ENCODE peak calls at places on chromosome 12, in six cellular contexts. E is OCI-LY7; L is nephron progenitor cell; N is ovary; C is IMR-90; W is CD8-positive, alpha-beta T cell. G is an unnamed sample.

GRCh38 chr12:11877869-11878780 is 192.6 kb upstream of the BCL2L14 start:
- DNase-seq in N (peak; percentile 24), L (no peak), C (peak; percentile 80), E (no peak), W (no peak), G (peak; percentile 70)

GRCh38 chr12:18677189-18677588 is 60.6 kb downstream of the PLCZ1 start:
- DNase-seq in L (no peak), N (no peak), E (no peak), C (no peak), W (no peak), G (no peak)

GRCh38 chr12:104011265-104011664 is 38.7 kb downstream of the GLT8D2 start:
- DNase-seq in L (no peak), C (peak; percentile 96), E (no peak), W (no peak), N (no peak), G (peak; percentile 85)

GRCh38 chr12:103673891-103674375 is 86.9 kb downstream of the STAB2 start:
- DNase-seq in N (no peak), W (no peak), E (no peak), L (no peak), C (no peak), G (no peak)

GRCh38 chr12:51752490-51752889 is 96.0 kb downstream of the FIGNL2 start:
- DNase-seq in W (no peak), E (no peak), C (peak; percentile 94), N (no peak), L (peak; percentile 44), G (peak; percentile 91)

GRCh38 chr12:54016478-54016964 is 7.7 kb downstream of the HOXC8 start:
- DNase-seq in C (peak; percentile 11), L (peak; percentile 75), W (no peak), N (no peak), E (no peak), G (peak; percentile 68)

GRCh38 chr12:6307521-6307920 is 3.0 kb upstream of the PLEKHG6 start:
- DNase-seq in W (no peak), C (no peak), N (no peak), E (no peak), L (no peak), G (no peak)

GRCh38 chr12:132194556-132194955 is 50.3 kb downstream of the NOC4L start:
- DNase-seq in W (no peak), L (no peak), E (no peak), C (no peak), N (no peak), G (no peak)

GRCh38 chr12:81683881-81684280 is 75.3 kb downstream of the PPFIA2 start:
- DNase-seq in W (no peak), N (no peak), E (no peak), C (no peak), L (no peak), G (no peak)

GRCh38 chr12:53805067-53805466 is 53.3 kb upstream of the CISTR start:
- DNase-seq in N (no peak), W (no peak), E (no peak), C (peak; percentile 64), L (no peak), G (no peak)

GRCh38 chr12:2640281-2640680 is 154.5 kb upstream of the FKBP4 start:
- DNase-seq in C (no peak), N (no peak), E (no peak), L (no peak), W (no peak), G (no peak)
- TF ChIP-seq CTCF in C (peak; percentile 7), N (no peak), E (no peak), L (no peak), W (no peak), G (peak; percentile 53)

GRCh38 chr12:123064885-123065619 is 84.6 kb downstream of the ARL6IP4 start:
- DNase-seq in N (peak; percentile 47), E (no peak), W (no peak), L (no peak), C (no peak), G (no peak)

GRCh38 chr12:123061806-123062205 is 81.3 kb downstream of the ARL6IP4 start:
- DNase-seq in C (no peak), E (peak; percentile 77), W (no peak), L (no peak), N (no peak), G (no peak)

GRCh38 chr12:123064356-123064755 is 83.9 kb downstream of the ARL6IP4 start:
- DNase-seq in N (peak; percentile 84), C (no peak), W (no peak), E (no peak), L (no peak), G (no peak)

GRCh38 chr12:123062682-123063426 is 82.4 kb downstream of the ARL6IP4 start:
- DNase-seq in C (peak; percentile 69), L (no peak), N (peak; percentile 74), W (no peak), E (peak; percentile 37), G (peak; percentile 84)

DNA sequence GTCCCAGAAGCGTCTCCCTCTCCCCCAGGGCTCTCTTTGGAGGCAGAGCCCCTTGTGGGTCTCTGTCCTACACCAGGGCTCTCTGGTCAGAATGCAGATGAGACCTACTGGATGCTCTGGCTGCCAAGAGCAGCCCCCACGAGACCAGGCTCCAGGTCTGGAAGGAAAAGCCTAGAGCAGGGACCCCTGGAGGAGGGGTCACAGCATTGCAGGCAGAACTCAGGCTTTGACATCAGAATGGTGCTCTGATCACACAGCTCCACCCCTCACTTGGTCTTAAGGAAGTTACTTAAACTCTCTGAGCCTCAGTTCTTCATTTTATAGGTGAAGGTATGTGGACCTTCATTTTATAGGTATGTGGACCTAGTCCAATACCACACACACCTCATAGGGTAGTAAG is 83.1 kb downstream of the ARL6IP4 start:
- DNase-seq in L (no peak), C (peak; percentile 28), N (no peak), W (no peak), E (peak; percentile 87), G (no peak)
- TF ChIP-seq CTCF in L (peak; percentile 38), C (peak; percentile 38), N (no peak), W (peak; percentile 34), E (peak; percentile 83), G (peak; percentile 72)

GRCh38 chr12:62481843-62482540 is 15.4 kb downstream of the MON2 start:
- DNase-seq in E (no peak), L (no peak), C (no peak), N (no peak), W (no peak), G (no peak)

GRCh38 chr12:62482769-62483168 is 16.1 kb downstream of the MON2 start:
- DNase-seq in W (no peak), C (no peak), E (no peak), N (no peak), L (no peak), G (no peak)

GRCh38 chr12:62484234-62484633 is 17.6 kb downstream of the MON2 start:
- DNase-seq in E (no peak), W (no peak), N (no peak), L (no peak), C (no peak), G (no peak)
- TF ChIP-seq CTCF in E (no peak), W (no peak), N (no peak), L (no peak), C (no peak), G (no peak)

GRCh38 chr12:77368379-77368778 is 303.0 kb upstream of the E2F7 start:
- DNase-seq in E (no peak), L (no peak), N (no peak), C (no peak), W (no peak), G (no peak)

GRCh38 chr12:77366616-77367015 is 301.2 kb upstream of the E2F7 start:
- DNase-seq in W (no peak), C (no peak), L (no peak), E (no peak), N (no peak), G (no peak)

GRCh38 chr12:77362871-77363270 is 297.5 kb upstream of the E2F7 start:
- DNase-seq in E (no peak), N (no peak), L (peak; percentile 8), C (no peak), W (no peak), G (no peak)

DNA sequence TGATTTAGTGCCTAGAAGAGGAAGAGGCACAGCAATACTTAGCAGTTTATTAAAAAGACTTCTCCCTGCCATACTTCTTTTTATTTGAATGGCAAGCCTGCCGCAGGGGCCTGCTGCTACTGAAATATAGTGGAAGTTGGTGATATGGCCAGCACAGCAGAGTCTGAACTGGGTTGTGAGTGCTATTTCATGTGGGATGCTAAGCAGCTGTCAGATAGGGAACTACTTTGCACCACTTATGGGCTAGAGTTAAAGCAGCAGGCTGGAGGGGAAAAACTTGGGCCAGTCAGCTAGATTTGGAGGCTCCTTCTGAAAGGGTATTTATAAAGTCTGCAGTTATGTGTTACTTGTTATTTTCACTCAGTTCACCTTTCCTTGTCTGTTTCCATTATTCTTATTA is 299.0 kb upstream of the E2F7 start:
- DNase-seq in E (no peak), C (no peak), W (no peak), N (no peak), L (no peak), G (no peak)
- TF ChIP-seq CTCF in E (no peak), C (no peak), W (no peak), N (no peak), L (no peak), G (no peak)

DNA sequence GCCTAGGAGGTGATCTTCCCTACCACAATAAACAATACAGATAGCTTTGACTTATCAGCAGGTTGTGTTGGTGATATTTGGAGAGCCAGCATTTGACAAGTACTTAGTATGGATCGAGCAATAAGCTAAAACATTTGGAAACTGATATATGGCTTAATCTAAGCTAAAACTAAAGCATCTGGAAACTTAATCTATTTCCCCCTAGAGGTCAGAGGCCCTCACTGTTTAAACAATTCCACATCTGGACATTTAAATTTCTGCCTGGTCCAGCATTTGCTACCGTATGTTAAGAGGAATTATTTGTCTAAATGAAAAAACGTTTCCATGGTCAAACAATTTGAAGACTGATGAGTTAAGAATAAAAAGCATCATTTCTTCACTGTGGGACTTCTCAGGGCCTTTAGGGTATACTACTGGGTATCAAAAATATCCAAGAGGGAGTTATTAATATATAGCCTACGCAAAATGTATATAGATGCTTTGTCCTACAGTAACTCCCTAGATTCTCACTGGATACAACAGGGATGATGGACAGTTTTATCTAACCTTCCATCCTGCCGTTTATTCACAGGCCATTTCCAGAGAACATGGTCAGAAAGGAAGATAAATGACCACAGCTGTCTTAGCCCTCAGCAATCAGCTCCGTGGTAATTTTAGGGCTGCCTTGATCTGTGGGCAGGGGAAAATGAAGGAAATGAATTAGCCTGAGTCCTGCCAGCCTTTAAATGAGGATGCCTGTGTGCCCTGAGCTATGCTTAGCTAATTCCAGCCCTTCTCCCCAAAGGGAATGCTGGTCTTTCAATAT is 135.4 kb upstream of the NUDT4 start:
- DNase-seq in E (no peak), N (no peak), C (no peak), L (no peak), W (no peak), G (no peak)
- TF ChIP-seq CTCF in E (peak; percentile 37), N (no peak), C (no peak), L (no peak), W (no peak), G (peak; percentile 25)

GRCh38 chr12:74111688-74112360 is 425.8 kb upstream of the ATXN7L3B start:
- DNase-seq in E (peak; percentile 11), C (no peak), N (no peak), L (peak; percentile 44), W (no peak), G (no peak)
- TF ChIP-seq CTCF in E (peak; percentile 65), C (no peak), N (no peak), L (peak; percentile 56), W (no peak), G (no peak)

G was measured in HFFc6.